ENCODE peak calls at places on chromosome 14, in eight cellular contexts. I, K, D, B, W, F, T and H are unnamed samples.

GRCh38 chr14:102316048-102316745 is 3.3 kb upstream of the ZNF839 start:
- DNase-seq in I (no peak), K (no peak), D (no peak), B (no peak), W (no peak), F (peak; percentile 65), T (no peak), H (peak; percentile 61)

GRCh38 chr14:67554341-67554740 is 21.3 kb downstream of the PLEKHH1 start:
- DNase-seq in I (no peak), K (no peak), D (no peak), B (no peak), W (no peak), F (no peak), T (no peak), H (no peak)

GRCh38 chr14:65100905-65101541 is 1.3 kb downstream of the MAX start:
- DNase-seq in I (no peak), K (no peak), D (no peak), B (no peak), W (no peak), F (peak; percentile 12), T (no peak), H (no peak)

GRCh38 chr14:101119830-101120571 is 216.5 kb upstream of the RTL1 start:
- DNase-seq in I (no peak), K (peak; percentile 47), D (peak; percentile 38), B (no peak), W (peak; percentile 8), F (no peak), T (no peak), H (no peak)

GRCh38 chr14:104753528-104754212 is 723 bp downstream of the SIVA1 start:
- DNase-seq in I (peak; percentile 9), K (no peak), D (no peak), B (no peak), W (peak; percentile 15), F (peak; percentile 32), T (no peak), H (no peak)

GRCh38 chr14:99226687-99227086 is 45.3 kb downstream of the BCL11B start:
- DNase-seq in I (no peak), K (no peak), D (no peak), B (no peak), W (no peak), F (no peak), T (no peak), H (no peak)

GRCh38 chr14:32508281-32508680 is 179.2 kb downstream of the AKAP6 start:
- DNase-seq in I (no peak), K (no peak), D (no peak), B (no peak), W (no peak), F (no peak), T (no peak), H (no peak)

GRCh38 chr14:68495101-68495637 is 297.7 kb downstream of the ZFP36L1 start:
- DNase-seq in I (no peak), K (no peak), D (no peak), B (no peak), W (no peak), F (peak; percentile 28), T (no peak), H (no peak)

GRCh38 chr14:24079521-24080141 is 8.3 kb downstream of the CPNE6 start:
- DNase-seq in I (no peak), K (peak; percentile 53), D (no peak), B (no peak), W (peak; percentile 93), F (no peak), T (no peak), H (peak; percentile 96)

GRCh38 chr14:104383088-104383805 is 196.3 kb upstream of the C14orf180 start:
- DNase-seq in I (no peak), K (peak; percentile 60), D (no peak), B (no peak), W (no peak), F (no peak), T (no peak), H (peak; percentile 79)

GRCh38 chr14:35378638-35379568 is 25.6 kb downstream of the NFKBIA start:
- DNase-seq in I (no peak), K (no peak), D (no peak), B (no peak), W (no peak), F (no peak), T (no peak), H (no peak)

GRCh38 chr14:90666571-90666970 is 149.7 kb downstream of the TTC7B start:
- DNase-seq in I (no peak), K (no peak), D (no peak), B (no peak), W (no peak), F (no peak), T (no peak), H (no peak)

GRCh38 chr14:87971010-87971409 is 22.0 kb downstream of the GALC start:
- DNase-seq in I (no peak), K (no peak), D (no peak), B (no peak), W (no peak), F (no peak), T (peak; percentile 28), H (no peak)

GRCh38 chr14:58815046-58815701 is 177.4 kb downstream of the DACT1 start:
- DNase-seq in I (no peak), K (no peak), D (no peak), B (peak; percentile 36), W (no peak), F (no peak), T (no peak), H (no peak)

GRCh38 chr14:92586966-92587365 is 73.4 kb downstream of the RIN3 start:
- DNase-seq in I (no peak), K (no peak), D (no peak), B (no peak), W (no peak), F (no peak), T (no peak), H (no peak)

GRCh38 chr14:79378020-79378419 is 833.3 kb downstream of the DIO2 start:
- DNase-seq in I (no peak), K (peak; percentile 23), D (no peak), B (no peak), W (no peak), F (no peak), T (no peak), H (no peak)

GRCh38 chr14:22107734-22108133 is 434.1 kb upstream of the OR4E1 start:
- DNase-seq in I (no peak), K (no peak), D (no peak), B (no peak), W (no peak), F (no peak), T (no peak), H (no peak)

GRCh38 chr14:100614803-100615202 is 27.6 kb upstream of the BEGAIN start:
- DNase-seq in I (no peak), K (no peak), D (no peak), B (no peak), W (no peak), F (no peak), T (no peak), H (no peak)

GRCh38 chr14:55605793-55606192 is 25.8 kb downstream of the KTN1 start:
- DNase-seq in I (no peak), K (no peak), D (no peak), B (no peak), W (no peak), F (peak; percentile 42), T (no peak), H (no peak)

GRCh38 chr14:69685217-69685616 is 73.8 kb downstream of the SUSD6 start:
- DNase-seq in I (no peak), K (no peak), D (no peak), B (no peak), W (no peak), F (peak; percentile 66), T (no peak), H (no peak)

GRCh38 chr14:32744811-32745445 is 193.8 kb upstream of the NPAS3 start:
- DNase-seq in I (no peak), K (no peak), D (no peak), B (no peak), W (no peak), F (no peak), T (no peak), H (no peak)

GRCh38 chr14:105490572-105491365 is at the start of gene TEDC1:
- DNase-seq in I (peak; percentile 99), K (peak; percentile 93), D (peak; percentile 100), B (peak; percentile 98), W (peak; percentile 100), F (peak; percentile 100), T (peak; percentile 98), H (peak; percentile 99)

GRCh38 chr14:22890416-22890815 is 7.4 kb downstream of the REM2 start:
- DNase-seq in I (no peak), K (no peak), D (no peak), B (no peak), W (no peak), F (no peak), T (no peak), H (no peak)

GRCh38 chr14:92450351-92451070 is 63.1 kb upstream of the RIN3 start:
- DNase-seq in I (no peak), K (no peak), D (no peak), B (no peak), W (no peak), F (no peak), T (no peak), H (no peak)

GRCh38 chr14:56491299-56492285 is 88.0 kb upstream of the TMEM260 start:
- DNase-seq in I (no peak), K (peak; percentile 68), D (no peak), B (peak; percentile 16), W (peak; percentile 71), F (peak; percentile 67), T (peak; percentile 39), H (peak; percentile 100)

GRCh38 chr14:102907980-102908730 is 14.3 kb upstream of the AMN start:
- DNase-seq in I (no peak), K (no peak), D (no peak), B (no peak), W (no peak), F (no peak), T (peak; percentile 31), H (no peak)

GRCh38 chr14:72774894-72775620 is 118.8 kb downstream of the DPF3 start:
- DNase-seq in I (no peak), K (no peak), D (no peak), B (no peak), W (no peak), F (no peak), T (no peak), H (no peak)

GRCh38 chr14:99179946-99180345 is 92.1 kb downstream of the BCL11B start:
- DNase-seq in I (no peak), K (no peak), D (no peak), B (no peak), W (no peak), F (no peak), T (no peak), H (no peak)

GRCh38 chr14:30691751-30692398 is 69.8 kb downstream of the SCFD1 start:
- DNase-seq in I (no peak), K (no peak), D (no peak), B (no peak), W (no peak), F (no peak), T (no peak), H (no peak)

GRCh38 chr14:68160269-68160668 is 340.7 kb downstream of the RAD51B start:
- DNase-seq in I (no peak), K (no peak), D (no peak), B (no peak), W (no peak), F (no peak), T (no peak), H (peak; percentile 19)

GRCh38 chr14:57847096-57847495 is 18.8 kb downstream of the SLC35F4 start:
- DNase-seq in I (no peak), K (no peak), D (no peak), B (no peak), W (no peak), F (no peak), T (no peak), H (no peak)

GRCh38 chr14:68886109-68886434 is 93.0 kb downstream of the ACTN1 start:
- DNase-seq in I (no peak), K (no peak), D (no peak), B (no peak), W (no peak), F (no peak), T (no peak), H (no peak)

GRCh38 chr14:75578786-75579781 is 664 bp downstream of the FLVCR2 start:
- DNase-seq in I (no peak), K (peak; percentile 53), D (peak; percentile 62), B (no peak), W (peak; percentile 59), F (no peak), T (peak; percentile 39), H (no peak)

GRCh38 chr14:62253931-62254330 is 491.7 kb downstream of the SNAPC1 start:
- DNase-seq in I (no peak), K (no peak), D (no peak), B (no peak), W (no peak), F (no peak), T (no peak), H (no peak)